ENCODE peak calls at places on chromosomes 3 and 15, in five cellular contexts. One of them, this sample, is unnamed.

GRCh38 chr3:112857526-112857925 is 10.9 kb upstream of the CD200R1L start:
- DNase-seq in HTR-8/SVneo: no peak
- DNase-seq in T-helper 9 cell: no peak
- DNase-seq in activated naive CD8-positive, alpha-beta T cell treated with anti-CD3 and anti-CD28 coated beads for 36 hours: no peak
- DNase-seq in WTC11: no peak
- DNase-seq in this sample: no peak

GRCh38 chr3:129684270-129684669 is 77.8 kb upstream of the PLXND1 start:
- DNase-seq in HTR-8/SVneo: no peak
- DNase-seq in T-helper 9 cell: no peak
- DNase-seq in activated naive CD8-positive, alpha-beta T cell treated with anti-CD3 and anti-CD28 coated beads for 36 hours: no peak
- DNase-seq in WTC11: no peak
- DNase-seq in this sample: no peak

GRCh38 chr3:158379517-158379916 is 191.5 kb upstream of the MLF1 start:
- DNase-seq in HTR-8/SVneo: no peak
- DNase-seq in T-helper 9 cell: no peak
- DNase-seq in activated naive CD8-positive, alpha-beta T cell treated with anti-CD3 and anti-CD28 coated beads for 36 hours: no peak
- DNase-seq in WTC11: no peak
- DNase-seq in this sample: peak

GRCh38 chr15:59315914-59316428 is 56.7 kb downstream of the MYO1E start:
- DNase-seq in HTR-8/SVneo: no peak
- DNase-seq in T-helper 9 cell: no peak
- DNase-seq in activated naive CD8-positive, alpha-beta T cell treated with anti-CD3 and anti-CD28 coated beads for 36 hours: no peak
- DNase-seq in WTC11: no peak
- DNase-seq in this sample: peak

GRCh38 chr3:24229468-24230263 is 265.0 kb downstream of the THRB start:
- DNase-seq in HTR-8/SVneo: no peak
- DNase-seq in T-helper 9 cell: no peak
- DNase-seq in activated naive CD8-positive, alpha-beta T cell treated with anti-CD3 and anti-CD28 coated beads for 36 hours: no peak
- DNase-seq in WTC11: no peak
- DNase-seq in this sample: no peak

GRCh38 chr3:46667061-46667621 is 26.3 kb downstream of the ALS2CL start:
- DNase-seq in HTR-8/SVneo: no peak
- DNase-seq in T-helper 9 cell: no peak
- DNase-seq in activated naive CD8-positive, alpha-beta T cell treated with anti-CD3 and anti-CD28 coated beads for 36 hours: no peak
- DNase-seq in WTC11: peak
- DNase-seq in this sample: no peak

GRCh38 chr15:22956257-22956979 is 23.8 kb downstream of the CYFIP1 start:
- DNase-seq in HTR-8/SVneo: no peak
- DNase-seq in T-helper 9 cell: no peak
- DNase-seq in activated naive CD8-positive, alpha-beta T cell treated with anti-CD3 and anti-CD28 coated beads for 36 hours: no peak
- DNase-seq in WTC11: no peak
- DNase-seq in this sample: peak

GRCh38 chr3:103440539-103441113 is 1005.8 kb downstream of the ZPLD1 start:
- DNase-seq in HTR-8/SVneo: peak
- DNase-seq in T-helper 9 cell: no peak
- DNase-seq in activated naive CD8-positive, alpha-beta T cell treated with anti-CD3 and anti-CD28 coated beads for 36 hours: no peak
- DNase-seq in WTC11: no peak
- DNase-seq in this sample: no peak

GRCh38 chr3:43644443-43644842 is 22.6 kb upstream of the ANO10 start:
- DNase-seq in HTR-8/SVneo: no peak
- DNase-seq in T-helper 9 cell: no peak
- DNase-seq in activated naive CD8-positive, alpha-beta T cell treated with anti-CD3 and anti-CD28 coated beads for 36 hours: no peak
- DNase-seq in WTC11: no peak
- DNase-seq in this sample: no peak

This sample was measured in fibroblast of mammary gland.